ENCODE peak calls at places on chromosomes 5 and 9, in seven cellular contexts. One of them, this sample, is unnamed.
A peak's percentile ranks its signal among the peaks of the same experiment; 100 is the strongest.

GRCh38 chr9:93178851-93179786 is 4.8 kb upstream of the WNK2 start:
- DNase-seq in heart left ventricle: no peak
- DNase-seq in heart right ventricle: no peak
- DNase-seq in uterus: no peak
- DNase-seq in H1: no peak
- DNase-seq in psoas muscle: no peak
- DNase-seq in IMR-90: no peak
- DNase-seq in this sample: no peak

GRCh38 chr9:12759767-12760166 is 15.1 kb upstream of the LURAP1L start:
- DNase-seq in IMR-90: peak; percentile 73
- DNase-seq in psoas muscle: no peak
- DNase-seq in H1: no peak
- DNase-seq in heart left ventricle: no peak
- DNase-seq in heart right ventricle: no peak
- DNase-seq in uterus: no peak
- DNase-seq in this sample: no peak

GRCh38 chr9:69223605-69224004 is 49.5 kb downstream of the TJP2 start:
- DNase-seq in IMR-90: peak; percentile 70
- DNase-seq in H1: no peak
- DNase-seq in uterus: no peak
- DNase-seq in heart left ventricle: peak; percentile 30
- DNase-seq in heart right ventricle: peak; percentile 37
- DNase-seq in psoas muscle: no peak
- DNase-seq in this sample: peak; percentile 15

GRCh38 chr5:73815631-73816030 is 189.6 kb downstream of the ARHGEF28 start:
- DNase-seq in heart right ventricle: no peak
- DNase-seq in IMR-90: peak; percentile 67
- DNase-seq in H1: no peak
- DNase-seq in uterus: no peak
- DNase-seq in heart left ventricle: no peak
- DNase-seq in psoas muscle: no peak
- DNase-seq in this sample: no peak

GRCh38 chr5:173625261-173625660 is 8.8 kb upstream of the BOD1 start:
- DNase-seq in IMR-90: no peak
- DNase-seq in uterus: no peak
- DNase-seq in heart left ventricle: no peak
- DNase-seq in heart right ventricle: no peak
- DNase-seq in H1: no peak
- DNase-seq in psoas muscle: no peak
- DNase-seq in this sample: no peak

GRCh38 chr9:92949266-92949982 is 2.1 kb downstream of the FGD3 start:
- DNase-seq in heart right ventricle: no peak
- DNase-seq in heart left ventricle: no peak
- DNase-seq in H1: no peak
- DNase-seq in uterus: no peak
- DNase-seq in IMR-90: no peak
- DNase-seq in psoas muscle: no peak
- DNase-seq in this sample: no peak

GRCh38 chr9:5113523-5113922 is 71.9 kb downstream of the INSL6 start:
- DNase-seq in heart left ventricle: no peak
- DNase-seq in uterus: no peak
- DNase-seq in psoas muscle: peak; percentile 15
- DNase-seq in IMR-90: no peak
- DNase-seq in heart right ventricle: no peak
- DNase-seq in H1: no peak
- DNase-seq in this sample: no peak

GRCh38 chr5:17217421-17218352 is at the start of gene BASP1:
- DNase-seq in psoas muscle: peak; percentile 80
- DNase-seq in IMR-90: peak; percentile 75
- DNase-seq in heart left ventricle: peak; percentile 62
- DNase-seq in heart right ventricle: peak; percentile 50
- DNase-seq in H1: peak; percentile 81
- DNase-seq in uterus: peak; percentile 79
- DNase-seq in this sample: no peak

GRCh38 chr5:547086-547924 is 23.1 kb upstream of the SLC9A3 start:
- DNase-seq in IMR-90: no peak
- DNase-seq in heart left ventricle: no peak
- DNase-seq in H1: no peak
- DNase-seq in heart right ventricle: no peak
- DNase-seq in psoas muscle: peak; percentile 32
- DNase-seq in uterus: no peak
- DNase-seq in this sample: no peak

GRCh38 chr5:2750758-2751464 is 566 bp downstream of the IRX2 start:
- DNase-seq in uterus: no peak
- DNase-seq in psoas muscle: no peak
- DNase-seq in H1: peak; percentile 61
- DNase-seq in heart left ventricle: no peak
- DNase-seq in IMR-90: no peak
- DNase-seq in heart right ventricle: no peak
- DNase-seq in this sample: no peak

GRCh38 chr9:121958530-121958929 is 134.6 kb downstream of the TTLL11 start:
- DNase-seq in psoas muscle: no peak
- DNase-seq in heart right ventricle: no peak
- DNase-seq in heart left ventricle: no peak
- DNase-seq in uterus: no peak
- DNase-seq in IMR-90: peak; percentile 21
- DNase-seq in H1: no peak
- DNase-seq in this sample: no peak

GRCh38 chr9:79686381-79687130 is 114.8 kb downstream of the TLE4 start:
- DNase-seq in uterus: no peak
- DNase-seq in psoas muscle: peak; percentile 54
- DNase-seq in heart right ventricle: no peak
- DNase-seq in heart left ventricle: no peak
- DNase-seq in IMR-90: peak; percentile 88
- DNase-seq in H1: no peak
- DNase-seq in this sample: peak; percentile 43

GRCh38 chr5:39760385-39761198 is 335.8 kb upstream of the DAB2 start:
- DNase-seq in H1: no peak
- DNase-seq in IMR-90: peak; percentile 94
- DNase-seq in psoas muscle: peak; percentile 57
- DNase-seq in uterus: peak; percentile 20
- DNase-seq in heart right ventricle: peak; percentile 21
- DNase-seq in heart left ventricle: peak; percentile 27
- DNase-seq in this sample: peak; percentile 95

GRCh38 chr5:125422342-125422741 is 675.9 kb upstream of the ZNF608 start:
- DNase-seq in IMR-90: no peak
- DNase-seq in H1: no peak
- DNase-seq in psoas muscle: no peak
- DNase-seq in uterus: no peak
- DNase-seq in heart left ventricle: no peak
- DNase-seq in heart right ventricle: no peak
- DNase-seq in this sample: no peak

GRCh38 chr9:16243798-16244197 is 626.7 kb downstream of the BNC2 start:
- DNase-seq in uterus: no peak
- DNase-seq in H1: no peak
- DNase-seq in IMR-90: no peak
- DNase-seq in psoas muscle: no peak
- DNase-seq in heart left ventricle: no peak
- DNase-seq in heart right ventricle: no peak
- DNase-seq in this sample: no peak

GRCh38 chr5:126888180-126888579 is 111.2 kb downstream of the LMNB1 start:
- DNase-seq in heart left ventricle: no peak
- DNase-seq in psoas muscle: no peak
- DNase-seq in heart right ventricle: no peak
- DNase-seq in IMR-90: no peak
- DNase-seq in H1: no peak
- DNase-seq in uterus: no peak
- DNase-seq in this sample: no peak

GRCh38 chr9:36986548-36987408 is 47.3 kb downstream of the PAX5 start:
- DNase-seq in heart right ventricle: no peak
- DNase-seq in H1: no peak
- DNase-seq in uterus: no peak
- DNase-seq in IMR-90: no peak
- DNase-seq in heart left ventricle: no peak
- DNase-seq in psoas muscle: no peak
- DNase-seq in this sample: no peak

GRCh38 chr5:134460551-134460950 is 48.9 kb upstream of the CDKN2AIPNL start:
- DNase-seq in H1: no peak
- DNase-seq in heart left ventricle: no peak
- DNase-seq in heart right ventricle: no peak
- DNase-seq in IMR-90: no peak
- DNase-seq in uterus: no peak
- DNase-seq in psoas muscle: peak; percentile 46
- DNase-seq in this sample: no peak

GRCh38 chr5:168404366-168404765 is 81.9 kb upstream of the RARS1 start:
- DNase-seq in IMR-90: peak; percentile 92
- DNase-seq in H1: no peak
- DNase-seq in uterus: no peak
- DNase-seq in psoas muscle: no peak
- DNase-seq in heart left ventricle: no peak
- DNase-seq in heart right ventricle: no peak
- DNase-seq in this sample: peak; percentile 72

GRCh38 chr5:73451218-73452130 is 2.9 kb upstream of the FOXD1 start:
- DNase-seq in uterus: no peak
- DNase-seq in heart right ventricle: peak; percentile 36
- DNase-seq in psoas muscle: peak; percentile 82
- DNase-seq in heart left ventricle: peak; percentile 38
- DNase-seq in H1: peak; percentile 89
- DNase-seq in IMR-90: peak; percentile 59
- DNase-seq in this sample: no peak

GRCh38 chr9:133133680-133134418 is 12.8 kb upstream of the RALGDS start:
- DNase-seq in heart right ventricle: peak; percentile 93
- DNase-seq in psoas muscle: peak; percentile 95
- DNase-seq in H1: no peak
- DNase-seq in IMR-90: peak; percentile 96
- DNase-seq in heart left ventricle: peak; percentile 88
- DNase-seq in uterus: peak; percentile 90
- DNase-seq in this sample: peak; percentile 90

GRCh38 chr9:124474151-124474550 is 23.9 kb downstream of the ADGRD2 start:
- DNase-seq in heart left ventricle: no peak
- DNase-seq in H1: no peak
- DNase-seq in IMR-90: no peak
- DNase-seq in heart right ventricle: no peak
- DNase-seq in psoas muscle: no peak
- DNase-seq in uterus: no peak
- DNase-seq in this sample: no peak

GRCh38 chr9:124475158-124475867 is 25.1 kb downstream of the ADGRD2 start:
- DNase-seq in IMR-90: no peak
- DNase-seq in H1: no peak
- DNase-seq in psoas muscle: peak; percentile 34
- DNase-seq in uterus: no peak
- DNase-seq in heart left ventricle: no peak
- DNase-seq in heart right ventricle: no peak
- DNase-seq in this sample: no peak

GRCh38 chr9:124477211-124478013 is 27.2 kb downstream of the ADGRD2 start:
- DNase-seq in IMR-90: no peak
- DNase-seq in uterus: no peak
- DNase-seq in psoas muscle: peak; percentile 39
- DNase-seq in heart right ventricle: no peak
- DNase-seq in H1: no peak
- DNase-seq in heart left ventricle: no peak
- DNase-seq in this sample: no peak

GRCh38 chr9:124478014-124478753 is 27.9 kb downstream of the ADGRD2 start:
- DNase-seq in IMR-90: no peak
- DNase-seq in heart right ventricle: no peak
- DNase-seq in uterus: no peak
- DNase-seq in psoas muscle: peak; percentile 33
- DNase-seq in H1: no peak
- DNase-seq in heart left ventricle: no peak
- DNase-seq in this sample: no peak

GRCh38 chr9:124475868-124476690 is 25.8 kb downstream of the ADGRD2 start:
- DNase-seq in IMR-90: no peak
- DNase-seq in H1: no peak
- DNase-seq in psoas muscle: peak; percentile 28
- DNase-seq in uterus: no peak
- DNase-seq in heart right ventricle: no peak
- DNase-seq in heart left ventricle: no peak
- DNase-seq in this sample: no peak
- H3K36me3 ChIP-seq in IMR-90: no peaks in the 10 kb centered on the region
- H3K36me3 ChIP-seq in H1: no peaks in the 10 kb centered on the region
- H3K36me3 ChIP-seq in psoas muscle: no peaks in the 10 kb centered on the region
- H3K36me3 ChIP-seq in uterus: no peaks in the 10 kb centered on the region
- H3K36me3 ChIP-seq in heart right ventricle: no peaks in the 10 kb centered on the region
- H3K36me3 ChIP-seq in heart left ventricle: no peaks in the 10 kb centered on the region
- H3K36me3 ChIP-seq in this sample: no peaks in the 10 kb centered on the region

GRCh38 chr9:137680445-137681358 is 61.9 kb downstream of the EHMT1 start:
- DNase-seq in H1: no peak
- DNase-seq in IMR-90: no peak
- DNase-seq in psoas muscle: no peak
- DNase-seq in uterus: no peak
- DNase-seq in heart right ventricle: no peak
- DNase-seq in heart left ventricle: no peak
- DNase-seq in this sample: no peak
- TF ChIP-seq CTCF in H1: no peak
- TF ChIP-seq CTCF in IMR-90: no peak
- TF ChIP-seq CTCF in psoas muscle: no peak
- TF ChIP-seq CTCF in uterus: no peak
- TF ChIP-seq CTCF in heart right ventricle: no peak
- TF ChIP-seq CTCF in heart left ventricle: no peak
- TF ChIP-seq CTCF in this sample: no peak

GRCh38 chr5:172385661-172386187 is 68.6 kb downstream of the SH3PXD2B start:
- DNase-seq in uterus: no peak
- DNase-seq in H1: no peak
- DNase-seq in heart right ventricle: no peak
- DNase-seq in IMR-90: no peak
- DNase-seq in heart left ventricle: no peak
- DNase-seq in psoas muscle: no peak
- DNase-seq in this sample: no peak

GRCh38 chr5:172385164-172385563 is 69.2 kb downstream of the SH3PXD2B start:
- DNase-seq in psoas muscle: no peak
- DNase-seq in heart left ventricle: no peak
- DNase-seq in H1: no peak
- DNase-seq in heart right ventricle: no peak
- DNase-seq in uterus: no peak
- DNase-seq in IMR-90: no peak
- DNase-seq in this sample: no peak

GRCh38 chr5:172395483-172395882 is 58.8 kb downstream of the SH3PXD2B start:
- DNase-seq in uterus: no peak
- DNase-seq in heart left ventricle: no peak
- DNase-seq in heart right ventricle: no peak
- DNase-seq in H1: no peak
- DNase-seq in psoas muscle: no peak
- DNase-seq in IMR-90: peak; percentile 57
- DNase-seq in this sample: no peak

GRCh38 chr5:172389578-172390112 is 64.7 kb downstream of the SH3PXD2B start:
- DNase-seq in heart left ventricle: no peak
- DNase-seq in IMR-90: no peak
- DNase-seq in heart right ventricle: no peak
- DNase-seq in H1: no peak
- DNase-seq in uterus: no peak
- DNase-seq in psoas muscle: no peak
- DNase-seq in this sample: no peak
- H3K36me3 ChIP-seq in heart left ventricle: no peaks in the 10 kb centered on the region
- H3K36me3 ChIP-seq in IMR-90: peaks cover 49% of the 10 kb centered on the region
- H3K36me3 ChIP-seq in heart right ventricle: no peaks in the 10 kb centered on the region
- H3K36me3 ChIP-seq in H1: peaks cover 2% of the 10 kb centered on the region
- H3K36me3 ChIP-seq in uterus: no peaks in the 10 kb centered on the region
- H3K36me3 ChIP-seq in psoas muscle: no peaks in the 10 kb centered on the region
- H3K36me3 ChIP-seq in this sample: peaks cover 8% of the 10 kb centered on the region

GRCh38 chr5:181217111-181217804 is 5.8 kb upstream of the TRIM41 start:
- DNase-seq in heart right ventricle: peak; percentile 44
- DNase-seq in heart left ventricle: no peak
- DNase-seq in psoas muscle: peak; percentile 75
- DNase-seq in H1: peak; percentile 85
- DNase-seq in uterus: peak; percentile 52
- DNase-seq in IMR-90: peak; percentile 55
- DNase-seq in this sample: no peak
- TF ChIP-seq CTCF in heart right ventricle: peak; percentile 13
- TF ChIP-seq CTCF in heart left ventricle: no peak
- TF ChIP-seq CTCF in psoas muscle: no peak
- TF ChIP-seq CTCF in H1: peak; percentile 35
- TF ChIP-seq CTCF in uterus: no peak
- TF ChIP-seq CTCF in IMR-90: no peak
- TF ChIP-seq CTCF in this sample: peak; percentile 12

This sample was measured in BJ.